ENCODE peak calls at places on chromosomes 2 and 18, in six cellular contexts. J is HS-27A, I is germinal center, G is fibroblast of lung, P is T-cell, X is occipital lobe. Z is an unnamed sample.

GRCh38 chr2:6143812-6144211 is 451.6 kb downstream of the SOX11 start:
- DNase-seq in J (no peak), G (peak), X (no peak), P (no peak), I (no peak), Z (no peak)

GRCh38 chr2:218063541-218064295 is 5.3 kb upstream of the RUFY4 start:
- DNase-seq in P (no peak), J (no peak), G (no peak), I (peak), X (no peak), Z (no peak)

GRCh38 chr18:42045346-42045745 is 90.3 kb downstream of the PIK3C3 start:
- DNase-seq in I (no peak), G (no peak), X (no peak), P (no peak), J (no peak), Z (no peak)

GRCh38 chr2:159108178-159108893 is 139.9 kb downstream of the TANC1 start:
- DNase-seq in P (no peak), I (no peak), J (no peak), G (no peak), X (no peak), Z (no peak)

GRCh38 chr2:164186596-164186995 is 434.7 kb downstream of the GRB14 start:
- DNase-seq in J (no peak), I (no peak), X (no peak), P (no peak), G (no peak), Z (no peak)

GRCh38 chr18:10213526-10213925 is 240.9 kb upstream of the APCDD1 start:
- DNase-seq in P (no peak), G (peak), X (no peak), J (no peak), I (peak), Z (no peak)

GRCh38 chr2:137969418-137969765 is 5.1 kb downstream of the HNMT start:
- DNase-seq in J (peak), X (no peak), I (no peak), G (peak), P (no peak), Z (no peak)

GRCh38 chr18:22021701-22022100 is 147.7 kb upstream of the GATA6 start:
- DNase-seq in I (no peak), X (no peak), J (no peak), P (no peak), G (no peak), Z (no peak)